ENCODE peak calls at places on chromosomes 7 and 10, in five cellular contexts. S, A, R, T and Z are unnamed samples.

GRCh38 chr7:142372727-142373126 is 114.9 kb upstream of the PRSS58 start:
- ATAC-seq in T (no peak), S (no peak), A (no peak), R (no peak), Z (peak)

GRCh38 chr10:60731134-60731883 is 47.0 kb upstream of the CDK1 start:
- ATAC-seq in S (no peak), T (peak), R (no peak), A (no peak), Z (no peak)

GRCh38 chr7:101527844-101528667 is 101.0 kb downstream of the MYL10 start:
- ATAC-seq in A (peak), T (no peak), S (peak), R (no peak), Z (no peak)

GRCh38 chr10:89363766-89364407 is 14.0 kb upstream of the IFIT1B start:
- ATAC-seq in S (no peak), A (no peak), T (no peak), R (no peak), Z (no peak)

GRCh38 chr10:75851946-75852345 is 420.5 kb downstream of the LRMDA start:
- ATAC-seq in A (no peak), T (no peak), R (no peak), S (no peak), Z (no peak)

GRCh38 chr7:117565226-117565625 is 85.4 kb downstream of the CFTR start:
- ATAC-seq in S (no peak), R (no peak), T (no peak), A (peak), Z (no peak)

GRCh38 chr10:110355181-110355831 is 50.6 kb upstream of the SMNDC1 start:
- ATAC-seq in R (no peak), A (no peak), T (no peak), S (no peak), Z (no peak)

GRCh38 chr7:50556247-50556976 is 8.8 kb downstream of the DDC start:
- ATAC-seq in A (no peak), T (no peak), R (no peak), S (no peak), Z (peak)

GRCh38 chr10:3877092-3878000 is 92.3 kb upstream of the KLF6 start:
- ATAC-seq in S (no peak), R (no peak), T (no peak), A (no peak), Z (no peak)

GRCh38 chr10:110887560-110887959 is 15.8 kb downstream of the PDCD4 start:
- ATAC-seq in T (no peak), A (no peak), R (no peak), S (no peak), Z (no peak)

GRCh38 chr7:130951303-130951975 is 217.4 kb upstream of the KLF14 start:
- ATAC-seq in T (peak), S (peak), R (no peak), A (no peak), Z (no peak)

GRCh38 chr10:68987611-68988010 is 992 bp upstream of the KIFBP start:
- ATAC-seq in R (no peak), T (no peak), S (no peak), A (no peak), Z (no peak)